ENCODE peak calls at places on chromosomes 3 and 15, in five cellular contexts. G is HCT116, W is GM23338, B is endothelial cell of umbilical vein, O is SK-N-SH. I is an unnamed sample.

GRCh38 chr15:26716069-26716468 is 56.8 kb downstream of the GABRB3 start:
- DNase-seq in G (no peak), W (no peak), B (no peak), O (no peak), I (no peak)

GRCh38 chr3:37115451-37115850 is 58.9 kb downstream of the LRRFIP2 start:
- DNase-seq in G (no peak), W (no peak), B (peak; percentile 77), O (no peak), I (no peak)

GRCh38 chr3:102481050-102481449 is 46.2 kb downstream of the ZPLD1 start:
- DNase-seq in G (no peak), W (no peak), B (no peak), O (no peak), I (no peak)

GRCh38 chr15:88707766-88708165 is 69.0 kb downstream of the ISG20 start:
- DNase-seq in G (no peak), W (no peak), B (no peak), O (no peak), I (no peak)

GRCh38 chr3:165521131-165521871 is 315.9 kb downstream of the BCHE start:
- DNase-seq in G (no peak), W (no peak), B (no peak), O (no peak), I (no peak)

GRCh38 chr3:139982404-139982803 is 47.4 kb downstream of the CLSTN2 start:
- DNase-seq in G (no peak), W (peak; percentile 17), B (no peak), O (peak; percentile 36), I (no peak)

GRCh38 chr3:108090701-108091497 is at the start of gene CD47:
- DNase-seq in G (peak; percentile 48), W (peak; percentile 88), B (peak; percentile 94), O (peak; percentile 100), I (no peak)

GRCh38 chr3:46423588-46423987 is 16.5 kb downstream of the CCRL2 start:
- DNase-seq in G (no peak), W (no peak), B (no peak), O (no peak), I (no peak)

GRCh38 chr15:59622289-59622688 is 10.7 kb downstream of the GCNT3 start:
- DNase-seq in G (peak; percentile 42), W (peak; percentile 79), B (peak; percentile 55), O (peak; percentile 54), I (no peak)

GRCh38 chr3:81998139-81998755 is 236.8 kb upstream of the GBE1 start:
- DNase-seq in G (no peak), W (no peak), B (peak; percentile 26), O (peak; percentile 22), I (no peak)

GRCh38 chr15:63487076-63487757 is 17.2 kb upstream of the USP3 start:
- DNase-seq in G (peak; percentile 67), W (peak; percentile 93), B (peak; percentile 79), O (peak; percentile 86), I (peak; percentile 86)

GRCh38 chr3:194399166-194399565 is at the start of gene GP5:
- DNase-seq in G (no peak), W (no peak), B (no peak), O (no peak), I (no peak)

GRCh38 chr3:168116279-168116678 is 20.6 kb upstream of the GOLIM4 start:
- DNase-seq in G (no peak), W (no peak), B (no peak), O (no peak), I (no peak)

GRCh38 chr3:83224101-83224868 is 1462.8 kb upstream of the GBE1 start:
- DNase-seq in G (no peak), W (no peak), B (peak; percentile 92), O (no peak), I (no peak)

GRCh38 chr3:158574646-158575045 is 3.7 kb downstream of the MLF1 start:
- DNase-seq in G (no peak), W (no peak), B (no peak), O (no peak), I (no peak)

GRCh38 chr3:48226959-48227358 is 3.7 kb downstream of the CAMP start:
- DNase-seq in G (no peak), W (no peak), B (no peak), O (no peak), I (no peak)

GRCh38 chr15:101025896-101026631 is 106.9 kb downstream of the LRRK1 start:
- DNase-seq in G (no peak), W (no peak), B (no peak), O (no peak), I (peak; percentile 62)

GRCh38 chr3:14141144-14141543 is 16.3 kb downstream of the TMEM43 start:
- DNase-seq in G (no peak), W (no peak), B (no peak), O (no peak), I (no peak)

GRCh38 chr15:101120473-101120872 is 131.4 kb downstream of the CHSY1 start:
- DNase-seq in G (no peak), W (no peak), B (no peak), O (no peak), I (no peak)

GRCh38 chr3:186193534-186194450 is 84.9 kb upstream of the ETV5 start:
- DNase-seq in G (no peak), W (peak; percentile 84), B (no peak), O (peak; percentile 24), I (no peak)

GRCh38 chr15:40161693-40162401 is 978 bp downstream of the BUB1B start:
- DNase-seq in G (no peak), W (peak; percentile 12), B (no peak), O (no peak), I (no peak)

GRCh38 chr15:63947228-63947627 is 99.1 kb downstream of the DAPK2 start:
- DNase-seq in G (no peak), W (no peak), B (no peak), O (no peak), I (no peak)

GRCh38 chr3:157096328-157096727 is 63.6 kb downstream of the CCNL1 start:
- DNase-seq in G (no peak), W (no peak), B (no peak), O (no peak), I (no peak)

GRCh38 chr3:138340511-138340910 is 7.9 kb upstream of the MRAS start:
- DNase-seq in G (no peak), W (no peak), B (no peak), O (no peak), I (no peak)

GRCh38 chr15:36478561-36478960 is 100.9 kb upstream of the CDIN1 start:
- DNase-seq in G (no peak), W (no peak), B (no peak), O (no peak), I (no peak)

GRCh38 chr3:134486577-134487041 is 752 bp downstream of the CEP63 start:
- DNase-seq in G (no peak), W (peak; percentile 42), B (peak; percentile 47), O (peak; percentile 16), I (no peak)

GRCh38 chr3:195001961-195002861 is 268.7 kb downstream of the XXYLT1 start:
- DNase-seq in G (peak; percentile 37), W (peak; percentile 79), B (peak; percentile 80), O (peak; percentile 75), I (peak; percentile 86)

GRCh38 chr15:27530994-27531393 is 560.0 kb downstream of the GABRG3 start:
- DNase-seq in G (no peak), W (no peak), B (no peak), O (no peak), I (no peak)

GRCh38 chr15:66124626-66125025 is 128.9 kb downstream of the MEGF11 start:
- DNase-seq in G (no peak), W (no peak), B (no peak), O (no peak), I (no peak)

GRCh38 chr15:55394694-55395093 is 13.5 kb downstream of the CCPG1 start:
- DNase-seq in G (no peak), W (no peak), B (no peak), O (no peak), I (no peak)
- H3K27ac ChIP-seq in G (no peak overlapping the region), W (no peak overlapping the region), B (no peak overlapping the region), O (no peak overlapping the region), I (no peak overlapping the region)

GRCh38 chr15:67883228-67883773 is 43.5 kb upstream of the RNU6-1 start:
- DNase-seq in G (no peak), W (no peak), B (no peak), O (no peak), I (no peak)

GRCh38 chr15:67882487-67883227 is 42.8 kb upstream of the RNU6-1 start:
- DNase-seq in G (no peak), W (no peak), B (no peak), O (no peak), I (no peak)

GRCh38 chr15:67880651-67881182 is 40.9 kb upstream of the RNU6-1 start:
- DNase-seq in G (no peak), W (no peak), B (no peak), O (no peak), I (no peak)

GRCh38 chr15:67879440-67880129 is 39.7 kb upstream of the RNU6-1 start:
- DNase-seq in G (no peak), W (no peak), B (no peak), O (no peak), I (no peak)

GRCh38 chr15:67878647-67879293 is 38.9 kb upstream of the RNU6-1 start:
- DNase-seq in G (no peak), W (no peak), B (no peak), O (no peak), I (no peak)
- TF ChIP-seq POLR2AphosphoS5 in G (no peak), W (no peak), B (no peak), O (no peak), I (no peak)

GRCh38 chr15:41183580-41183979 is 47.0 kb downstream of the EXD1 start:
- DNase-seq in G (no peak), W (no peak), B (no peak), O (no peak), I (no peak)
- H3K27ac ChIP-seq in G (no peak overlapping the region), W (no peak overlapping the region), B (no peak overlapping the region), O (no peak overlapping the region), I (no peak overlapping the region)

DNA sequence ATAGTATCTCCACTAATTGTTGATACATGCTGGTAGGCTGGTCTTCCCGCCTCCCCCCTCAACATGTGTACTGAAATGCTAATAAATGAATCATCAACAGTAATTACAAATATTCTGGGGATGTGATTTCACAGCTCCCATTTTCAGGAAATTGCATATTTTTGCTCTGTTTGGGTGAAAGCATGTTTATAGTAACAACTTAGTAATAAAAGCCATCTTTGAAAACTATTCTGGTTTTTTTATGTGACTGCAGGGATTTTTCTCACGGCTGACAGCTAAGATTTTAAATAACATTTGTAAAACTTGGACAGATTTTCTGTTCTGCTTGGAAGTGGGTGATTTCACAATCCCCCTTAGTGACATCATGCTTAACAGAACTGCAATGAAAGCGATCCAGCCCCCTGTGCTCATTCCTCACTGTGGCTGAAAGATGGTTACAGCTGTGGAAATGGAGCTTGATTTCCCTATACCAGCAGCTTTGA is 25.6 kb upstream of the FAM174B start:
- DNase-seq in G (no peak), W (no peak), B (peak; percentile 74), O (no peak), I (peak; percentile 82)
- TF ChIP-seq POLR2AphosphoS5 in G (no peak), W (no peak), B (no peak), O (no peak), I (peak; percentile 81)

DNA sequence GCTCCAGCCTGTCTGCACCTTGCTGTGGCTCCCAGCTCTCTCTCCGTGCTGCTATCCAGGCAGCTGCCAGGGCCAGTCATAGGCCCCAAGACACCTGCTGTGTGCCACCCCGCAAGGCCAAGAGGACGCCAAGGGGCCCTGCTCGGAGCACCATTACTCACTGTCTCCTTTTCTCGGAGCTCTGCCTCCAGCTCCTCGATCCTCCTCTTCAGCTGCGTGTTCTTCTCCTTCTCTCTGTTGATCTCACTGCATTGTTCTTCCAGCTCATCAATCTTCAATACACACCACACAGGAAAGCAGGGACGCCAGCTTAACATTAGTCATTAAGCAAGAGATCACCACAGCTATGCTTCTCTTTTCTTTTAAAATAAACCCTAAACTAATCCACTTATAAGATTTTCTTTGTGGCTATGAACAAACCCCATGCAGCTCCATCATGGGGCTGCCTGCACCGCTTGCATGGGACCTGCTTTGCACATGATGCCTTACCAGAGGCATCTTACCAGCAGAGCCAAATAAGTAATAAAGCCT is 42.6 kb downstream of the WHAMM start:
- DNase-seq in G (no peak), W (no peak), B (no peak), O (no peak), I (no peak)
- H3K27ac ChIP-seq in G (no peak overlapping the region), W (no peak overlapping the region), B (no peak overlapping the region), O (no peak overlapping the region), I (no peak overlapping the region)

I was measured in vagina.